ENCODE peak calls at places on chromosomes 3 and 15, in five cellular contexts. H is heart right ventricle; Q is stimulated activated naive CD8-positive, alpha-beta T cell treated with anti-CD3 and anti-CD28 coated beads, Interleukin-15, amount 100 ng/mL, for 72 hours; Y is NCI-H2227 treated with DMSO at 0.1 percent for 48 hours; U is SIG-M5. E is an unnamed sample.

GRCh38 chr15:93033434-93034045 is 55.5 kb downstream of the RGMA start:
- DNase-seq in Q (no peak), H (no peak), U (no peak), Y (no peak), E (no peak)

GRCh38 chr15:33675246-33675645 is 293.1 kb upstream of the CHRM5 start:
- DNase-seq in U (no peak), H (no peak), Q (no peak), Y (no peak), E (peak; percentile 23)

GRCh38 chr15:39919740-39920509 is at the start of gene GPR176:
- DNase-seq in H (peak; percentile 15), Q (peak; percentile 44), Y (peak; percentile 32), U (no peak), E (peak; percentile 67)

GRCh38 chr3:150216041-150216811 is 191.9 kb upstream of the TSC22D2 start:
- DNase-seq in H (peak; percentile 70), U (no peak), Q (no peak), Y (peak; percentile 42), E (peak; percentile 60)

GRCh38 chr15:96326551-96327154 is 3.8 kb upstream of the NR2F2 start:
- DNase-seq in U (peak; percentile 47), Q (no peak), H (no peak), Y (no peak), E (peak; percentile 35)

GRCh38 chr3:150370129-150370602 is 37.9 kb upstream of the TSC22D2 start:
- DNase-seq in H (peak; percentile 62), U (no peak), Y (peak; percentile 24), Q (no peak), E (peak; percentile 98)

GRCh38 chr15:56496635-56497034 is 31.7 kb upstream of the MNS1 start:
- DNase-seq in U (peak; percentile 18), Y (peak; percentile 81), H (peak; percentile 6), Q (peak; percentile 6), E (peak; percentile 59)

GRCh38 chr15:64895285-64896065 is 16.2 kb upstream of the ANKDD1A start:
- DNase-seq in Y (no peak), U (peak; percentile 52), Q (peak; percentile 23), H (peak; percentile 52), E (peak; percentile 55)

GRCh38 chr15:81643773-81644172 is 269.8 kb upstream of the TMC3 start:
- DNase-seq in U (no peak), H (no peak), Y (no peak), Q (no peak), E (no peak)

GRCh38 chr3:127113571-127113891 is 79.4 kb upstream of the PRR23E start:
- DNase-seq in H (no peak), Y (no peak), U (no peak), Q (no peak), E (no peak)

GRCh38 chr15:37585966-37586656 is 348.3 kb upstream of the TMCO5A start:
- DNase-seq in H (no peak), Y (no peak), Q (no peak), U (no peak), E (no peak)

E was measured in A172.